ENCODE peak calls at places on chromosomes 4 and X, in four cellular contexts. M is heart right ventricle, C is HCT116, B is MM.1S. X is an unnamed sample.
A peak's percentile ranks its signal among the peaks of the same experiment; 100 is the strongest.

GRCh38 chrX:135185795-135186443 is 14.7 kb upstream of the CT55 start:
- DNase-seq in M (no peak), C (peak; percentile 42), B (peak; percentile 41), X (peak; percentile 30)

GRCh38 chr4:40763228-40763716 is 13.5 kb downstream of the NSUN7 start:
- DNase-seq in M (no peak), C (peak; percentile 15), B (peak; percentile 92), X (peak; percentile 37)

GRCh38 chr4:142703694-142704309 is 142.3 kb downstream of the INPP4B start:
- DNase-seq in M (no peak), C (no peak), B (no peak), X (no peak)

GRCh38 chr4:181688886-181689285 is 554.3 kb upstream of the TENM3 start:
- DNase-seq in M (no peak), C (no peak), B (no peak), X (no peak)

GRCh38 chr4:76233534-76233933 is 18.0 kb upstream of the FAM47E start:
- DNase-seq in M (no peak), C (no peak), B (no peak), X (no peak)

GRCh38 chrX:20740443-20740842 is 473.7 kb upstream of the RPS6KA3 start:
- DNase-seq in M (no peak), C (no peak), B (no peak), X (no peak)

GRCh38 chr4:71941001-71941400 is 90.8 kb upstream of the NPFFR2 start:
- DNase-seq in M (no peak), C (peak; percentile 1), B (peak; percentile 37), X (peak; percentile 11)

GRCh38 chr4:188780686-188781085 is 641.4 kb downstream of the TRIML1 start:
- DNase-seq in M (no peak), C (no peak), B (no peak), X (no peak)

GRCh38 chr4:180664766-180665368 is 1578.3 kb upstream of the TENM3 start:
- DNase-seq in M (peak; percentile 70), C (peak; percentile 87), B (peak; percentile 83), X (peak; percentile 67)

DNA sequence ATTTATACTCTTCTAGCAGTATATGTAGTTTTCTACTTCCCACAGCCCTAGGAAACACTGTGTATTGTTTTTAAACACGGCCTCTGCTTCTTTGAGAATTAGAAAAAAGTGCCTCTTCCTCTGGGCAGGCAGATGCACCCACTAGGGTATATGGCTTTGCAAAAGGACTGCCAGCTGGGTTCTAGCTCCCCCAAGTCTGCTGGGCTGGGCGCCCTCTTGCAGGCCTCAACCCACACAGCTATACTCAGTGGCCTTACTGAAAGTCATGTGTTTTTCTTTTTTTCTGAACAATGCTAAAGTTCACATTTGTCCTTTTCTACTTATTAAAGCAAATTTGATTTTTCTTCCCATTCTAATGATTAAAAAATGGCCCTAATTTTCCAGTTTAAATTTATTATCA is 35.5 kb upstream of the BMPR1B start:
- DNase-seq in M (no peak), C (no peak), B (no peak), X (no peak)
- TF ChIP-seq CTCF in M (no peak), C (no peak), B (no peak), X (no peak)

GRCh38 chr4:15011166-15011565 is 8.9 kb downstream of the CPEB2 start:
- DNase-seq in M (no peak), C (no peak), B (no peak), X (no peak)
- H3K4me1 ChIP-seq in M (peaks cover 39% of the 10 kb centered on the region), C (no peaks in the 10 kb centered on the region), B (peaks cover 16% of the 10 kb centered on the region), X (peaks cover 10% of the 10 kb centered on the region)

DNA sequence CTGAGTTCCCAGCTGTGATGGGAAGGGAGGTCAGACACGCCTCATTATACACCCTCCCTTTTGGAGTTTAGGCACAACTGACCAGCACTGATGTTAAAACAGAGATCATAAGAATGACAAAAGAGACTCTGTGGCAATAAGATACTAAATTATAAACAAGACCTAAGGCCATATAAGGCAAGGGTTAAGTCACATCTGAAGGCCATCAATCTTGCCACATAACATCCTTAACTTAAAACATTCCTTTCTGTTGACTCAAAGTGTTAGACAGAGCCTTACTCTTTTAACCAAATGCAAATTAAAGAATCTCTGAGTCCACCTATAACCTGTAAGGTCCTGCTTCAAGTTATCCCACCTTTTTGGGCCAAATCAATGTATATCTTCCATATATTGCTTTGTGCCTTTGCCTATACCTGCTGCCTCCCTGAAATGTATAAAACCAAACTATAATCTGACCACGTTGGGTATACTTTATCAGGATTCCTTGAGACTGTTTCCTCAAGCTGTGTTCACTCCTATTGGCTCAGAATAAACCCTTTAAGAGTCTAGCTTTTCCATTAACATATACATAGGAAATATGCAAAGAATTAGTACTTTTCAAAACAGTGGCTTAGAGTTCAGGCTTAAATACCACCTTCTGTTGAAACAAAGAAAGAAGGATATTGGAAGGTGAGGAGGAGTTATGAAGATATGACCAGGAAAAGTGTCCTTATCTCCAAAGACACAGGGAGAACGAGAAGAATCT is 214.4 kb upstream of the PPP1R2C start:
- DNase-seq in M (no peak), C (no peak), B (no peak), X (peak; percentile 58)
- H3K27ac ChIP-seq in M (no peak overlapping the region), C (no peak overlapping the region), B (no peak overlapping the region), X (no peak overlapping the region)

GRCh38 chr4:23368081-23368697 is 521.7 kb downstream of the PPARGC1A start:
- DNase-seq in M (peak; percentile 44), C (no peak), B (no peak), X (no peak)
- TF ChIP-seq CTCF in M (peak; percentile 26), C (no peak), B (no peak), X (peak; percentile 32)

GRCh38 chr4:26839016-26839415 is 21.6 kb upstream of the STIM2 start:
- DNase-seq in M (no peak), C (no peak), B (no peak), X (no peak)

GRCh38 chr4:26839534-26839951 is 21.1 kb upstream of the STIM2 start:
- DNase-seq in M (peak; percentile 40), C (no peak), B (no peak), X (no peak)

GRCh38 chr4:26836539-26836938 is 24.1 kb upstream of the STIM2 start:
- DNase-seq in M (no peak), C (no peak), B (no peak), X (no peak)

DNA sequence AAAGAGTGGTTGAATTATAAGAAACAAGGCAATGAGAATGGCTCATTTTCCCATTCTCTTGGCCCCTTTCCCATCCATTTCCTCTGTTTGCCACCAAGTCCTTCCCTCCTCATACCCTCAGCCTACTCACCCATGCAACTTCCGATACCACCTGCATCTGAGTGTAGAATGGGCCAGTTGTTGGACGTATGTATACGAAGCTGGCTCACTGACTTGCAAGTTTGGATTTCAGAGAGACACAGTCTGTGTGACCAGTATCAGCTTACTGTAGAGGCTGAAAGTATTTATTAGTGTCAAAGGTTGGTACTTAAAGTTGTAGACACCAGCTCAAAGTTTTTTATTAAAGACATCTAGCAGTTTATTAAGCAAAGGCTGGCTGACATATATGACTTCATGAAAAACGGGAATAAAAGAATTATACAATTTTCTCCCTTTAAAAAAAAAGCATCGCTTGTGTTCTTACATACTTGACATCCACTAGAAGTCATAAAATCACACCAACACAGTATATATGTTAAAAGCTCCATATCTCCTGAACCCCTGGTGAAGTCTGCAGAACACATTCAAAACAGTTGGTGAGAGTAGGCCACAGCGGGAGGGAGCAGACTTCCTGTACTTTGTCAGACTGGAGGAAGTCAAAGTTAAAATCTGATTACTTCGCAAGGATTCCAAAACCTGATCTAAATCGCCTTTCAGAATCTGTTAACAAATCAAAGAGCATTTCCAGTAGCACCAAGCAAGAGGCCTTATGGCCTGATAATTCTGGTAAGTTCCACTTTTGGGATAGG is 22.4 kb upstream of the STIM2 start:
- DNase-seq in M (no peak), C (no peak), B (no peak), X (no peak)
- H3K4me1 ChIP-seq in M (peaks cover 7% of the 10 kb centered on the region), C (peaks cover 3% of the 10 kb centered on the region), B (no peaks in the 10 kb centered on the region), X (no peaks in the 10 kb centered on the region)

X was measured in foreskin keratinocyte.